ENCODE peak calls at places on chromosomes 1 and 21, in seven cellular contexts. One of them, this sample, is unnamed. For H3K27me3 and H3K36me3, the result is how much of the 10 kb centered on the place peaks cover.

GRCh38 chr1:59750612-59751395 is 63.9 kb upstream of the HOOK1 start:
- DNase-seq in cardiac muscle cell: peak
- DNase-seq in esophagus squamous epithelium: no peak
- DNase-seq in adrenal gland: peak
- DNase-seq in astrocyte: peak
- DNase-seq in SJCRH30: no peak
- DNase-seq in neural progenitor cell: no peak
- DNase-seq in this sample: no peak

GRCh38 chr1:167081594-167081993 is 8.6 kb downstream of the GPA33 start:
- DNase-seq in cardiac muscle cell: no peak
- DNase-seq in esophagus squamous epithelium: no peak
- DNase-seq in adrenal gland: no peak
- DNase-seq in astrocyte: no peak
- DNase-seq in SJCRH30: no peak
- DNase-seq in neural progenitor cell: no peak
- DNase-seq in this sample: no peak

GRCh38 chr21:36048357-36048756 is 12.0 kb downstream of the SETD4 start:
- DNase-seq in cardiac muscle cell: no peak
- DNase-seq in esophagus squamous epithelium: no peak
- DNase-seq in adrenal gland: no peak
- DNase-seq in astrocyte: no peak
- DNase-seq in SJCRH30: no peak
- DNase-seq in neural progenitor cell: no peak
- DNase-seq in this sample: no peak

GRCh38 chr1:206663832-206664652 is 20.7 kb upstream of the MAPKAPK2 start:
- DNase-seq in cardiac muscle cell: peak
- DNase-seq in esophagus squamous epithelium: no peak
- DNase-seq in adrenal gland: peak
- DNase-seq in astrocyte: no peak
- DNase-seq in SJCRH30: peak
- DNase-seq in neural progenitor cell: peak
- DNase-seq in this sample: peak

GRCh38 chr21:42829954-42830353 is 49.4 kb downstream of the WDR4 start:
- DNase-seq in cardiac muscle cell: no peak
- DNase-seq in esophagus squamous epithelium: no peak
- DNase-seq in adrenal gland: no peak
- DNase-seq in astrocyte: no peak
- DNase-seq in SJCRH30: no peak
- DNase-seq in neural progenitor cell: no peak
- DNase-seq in this sample: no peak

GRCh38 chr1:171257207-171258052 is 9.1 kb downstream of the FMO1 start:
- DNase-seq in cardiac muscle cell: peak
- DNase-seq in esophagus squamous epithelium: no peak
- DNase-seq in adrenal gland: peak
- DNase-seq in astrocyte: no peak
- DNase-seq in SJCRH30: no peak
- DNase-seq in neural progenitor cell: no peak
- DNase-seq in this sample: no peak

GRCh38 chr1:62185677-62186076 is 9.0 kb upstream of the L1TD1 start:
- DNase-seq in cardiac muscle cell: no peak
- DNase-seq in esophagus squamous epithelium: no peak
- DNase-seq in adrenal gland: no peak
- DNase-seq in astrocyte: no peak
- DNase-seq in SJCRH30: no peak
- DNase-seq in neural progenitor cell: no peak
- DNase-seq in this sample: no peak

GRCh38 chr21:45336535-45336810 is 48.8 kb upstream of the POFUT2 start:
- DNase-seq in cardiac muscle cell: no peak
- DNase-seq in esophagus squamous epithelium: no peak
- DNase-seq in adrenal gland: no peak
- DNase-seq in astrocyte: no peak
- DNase-seq in SJCRH30: no peak
- DNase-seq in neural progenitor cell: no peak
- DNase-seq in this sample: no peak

GRCh38 chr1:921011-921837 is 2.5 kb upstream of the SAMD11 start:
- DNase-seq in cardiac muscle cell: peak
- DNase-seq in esophagus squamous epithelium: no peak
- DNase-seq in adrenal gland: no peak
- DNase-seq in astrocyte: peak
- DNase-seq in SJCRH30: peak
- DNase-seq in neural progenitor cell: peak
- DNase-seq in this sample: peak

GRCh38 chr1:37475380-37476086 is 1.2 kb downstream of the ZC3H12A start:
- DNase-seq in cardiac muscle cell: no peak
- DNase-seq in esophagus squamous epithelium: no peak
- DNase-seq in adrenal gland: peak
- DNase-seq in astrocyte: peak
- DNase-seq in SJCRH30: no peak
- DNase-seq in neural progenitor cell: no peak
- DNase-seq in this sample: peak

GRCh38 chr1:59146651-59147358 is 150.1 kb upstream of the FGGY start:
- DNase-seq in cardiac muscle cell: peak
- DNase-seq in esophagus squamous epithelium: no peak
- DNase-seq in adrenal gland: peak
- DNase-seq in astrocyte: no peak
- DNase-seq in SJCRH30: no peak
- DNase-seq in neural progenitor cell: peak
- DNase-seq in this sample: peak

GRCh38 chr21:41805643-41806042 is 38.8 kb upstream of the RIPK4 start:
- DNase-seq in cardiac muscle cell: no peak
- DNase-seq in esophagus squamous epithelium: no peak
- DNase-seq in adrenal gland: no peak
- DNase-seq in astrocyte: no peak
- DNase-seq in SJCRH30: no peak
- DNase-seq in neural progenitor cell: no peak
- DNase-seq in this sample: no peak

GRCh38 chr1:228530086-228530758 is 43.0 kb downstream of the RNF187 start:
- DNase-seq in cardiac muscle cell: no peak
- DNase-seq in esophagus squamous epithelium: no peak
- DNase-seq in adrenal gland: no peak
- DNase-seq in astrocyte: no peak
- DNase-seq in SJCRH30: no peak
- DNase-seq in neural progenitor cell: no peak
- DNase-seq in this sample: no peak

GRCh38 chr1:212743901-212744475 is 44.3 kb upstream of the BATF3 start:
- DNase-seq in cardiac muscle cell: no peak
- DNase-seq in esophagus squamous epithelium: no peak
- DNase-seq in adrenal gland: no peak
- DNase-seq in astrocyte: no peak
- DNase-seq in SJCRH30: no peak
- DNase-seq in neural progenitor cell: no peak
- DNase-seq in this sample: no peak

GRCh38 chr1:154115180-154115579 is 39.7 kb downstream of the NUP210L start:
- DNase-seq in cardiac muscle cell: peak
- DNase-seq in esophagus squamous epithelium: no peak
- DNase-seq in adrenal gland: no peak
- DNase-seq in astrocyte: no peak
- DNase-seq in SJCRH30: no peak
- DNase-seq in neural progenitor cell: no peak
- DNase-seq in this sample: no peak

GRCh38 chr1:158177705-158178450 is 2.8 kb upstream of the CD1D start:
- DNase-seq in cardiac muscle cell: peak
- DNase-seq in esophagus squamous epithelium: no peak
- DNase-seq in adrenal gland: peak
- DNase-seq in astrocyte: peak
- DNase-seq in SJCRH30: peak
- DNase-seq in neural progenitor cell: peak
- DNase-seq in this sample: peak

GRCh38 chr1:50265790-50266314 is 157.1 kb downstream of the ELAVL4 start:
- DNase-seq in cardiac muscle cell: peak
- DNase-seq in esophagus squamous epithelium: no peak
- DNase-seq in adrenal gland: no peak
- DNase-seq in astrocyte: no peak
- DNase-seq in SJCRH30: no peak
- DNase-seq in neural progenitor cell: no peak
- DNase-seq in this sample: no peak

GRCh38 chr1:204775546-204775945 is 90.0 kb upstream of the LRRN2 start:
- DNase-seq in cardiac muscle cell: no peak
- DNase-seq in esophagus squamous epithelium: no peak
- DNase-seq in adrenal gland: no peak
- DNase-seq in astrocyte: no peak
- DNase-seq in SJCRH30: no peak
- DNase-seq in neural progenitor cell: no peak
- DNase-seq in this sample: no peak
- H3K27me3 ChIP-seq in cardiac muscle cell: under half
- H3K27me3 ChIP-seq in esophagus squamous epithelium: half or more
- H3K27me3 ChIP-seq in adrenal gland: under half
- H3K27me3 ChIP-seq in astrocyte: under half
- H3K27me3 ChIP-seq in SJCRH30: under half
- H3K27me3 ChIP-seq in neural progenitor cell: under half
- H3K27me3 ChIP-seq in this sample: under half

DNA sequence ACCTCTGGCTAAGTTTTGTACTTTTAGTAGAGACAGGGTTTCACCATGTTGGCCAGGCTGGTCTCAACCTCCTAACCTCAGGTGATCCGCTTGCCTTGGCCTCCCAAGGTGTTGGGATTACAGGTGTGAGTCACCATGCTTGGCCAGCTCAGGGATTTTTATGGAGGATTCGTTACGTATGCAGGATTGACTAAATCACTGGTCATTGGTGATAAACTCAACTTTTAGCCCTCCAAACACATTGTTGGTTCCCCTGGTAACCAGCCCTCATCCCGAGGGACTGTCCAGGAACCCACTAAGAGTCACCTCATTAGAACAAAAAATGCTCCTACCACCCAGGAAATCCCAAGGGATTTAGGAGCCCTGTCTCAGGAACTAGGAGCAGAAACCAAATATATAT is 40.4 kb downstream of the ST3GAL3 start:
- DNase-seq in cardiac muscle cell: no peak
- DNase-seq in esophagus squamous epithelium: no peak
- DNase-seq in adrenal gland: no peak
- DNase-seq in astrocyte: no peak
- DNase-seq in SJCRH30: no peak
- DNase-seq in neural progenitor cell: no peak
- DNase-seq in this sample: no peak
- H3K36me3 ChIP-seq in cardiac muscle cell: under half
- H3K36me3 ChIP-seq in esophagus squamous epithelium: under half
- H3K36me3 ChIP-seq in adrenal gland: under half
- H3K36me3 ChIP-seq in astrocyte: under half
- H3K36me3 ChIP-seq in SJCRH30: under half
- H3K36me3 ChIP-seq in neural progenitor cell: under half
- H3K36me3 ChIP-seq in this sample: under half

GRCh38 chr21:38913120-38913975 is 107.6 kb downstream of the ETS2 start:
- DNase-seq in cardiac muscle cell: peak
- DNase-seq in esophagus squamous epithelium: no peak
- DNase-seq in adrenal gland: peak
- DNase-seq in astrocyte: peak
- DNase-seq in SJCRH30: peak
- DNase-seq in neural progenitor cell: peak
- DNase-seq in this sample: peak
- H3K4me3 ChIP-seq in cardiac muscle cell: no peak
- H3K4me3 ChIP-seq in esophagus squamous epithelium: peak
- H3K4me3 ChIP-seq in adrenal gland: no peak
- H3K4me3 ChIP-seq in astrocyte: no peak
- H3K4me3 ChIP-seq in SJCRH30: no peak
- H3K4me3 ChIP-seq in neural progenitor cell: peak
- H3K4me3 ChIP-seq in this sample: peak

DNA sequence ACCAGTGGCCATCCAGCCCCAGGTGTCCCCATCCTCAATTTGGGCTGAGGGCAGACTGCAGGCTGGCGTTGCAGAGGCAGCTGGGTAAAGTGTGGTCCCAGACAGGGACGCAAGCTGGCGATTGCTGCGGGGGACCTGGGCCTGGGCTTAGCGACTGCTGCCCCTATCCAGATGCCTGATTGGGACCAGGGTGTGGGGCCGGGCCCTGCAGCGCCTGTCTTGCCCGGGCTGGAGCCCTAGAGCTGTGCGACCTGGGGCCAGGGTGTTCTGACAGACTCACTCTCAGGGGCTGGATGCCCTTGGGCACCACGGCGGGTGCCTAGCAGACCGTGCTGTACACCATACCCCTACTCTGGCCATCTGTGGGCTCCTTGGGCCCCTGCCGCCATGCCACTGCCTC is 16.2 kb upstream of the FAAP20 start:
- DNase-seq in cardiac muscle cell: no peak
- DNase-seq in esophagus squamous epithelium: no peak
- DNase-seq in adrenal gland: no peak
- DNase-seq in astrocyte: no peak
- DNase-seq in SJCRH30: no peak
- DNase-seq in neural progenitor cell: peak
- DNase-seq in this sample: no peak
- H3K27me3 ChIP-seq in cardiac muscle cell: under half
- H3K27me3 ChIP-seq in esophagus squamous epithelium: under half
- H3K27me3 ChIP-seq in adrenal gland: under half
- H3K27me3 ChIP-seq in astrocyte: under half
- H3K27me3 ChIP-seq in SJCRH30: under half
- H3K27me3 ChIP-seq in neural progenitor cell: under half
- H3K27me3 ChIP-seq in this sample: under half

DNA sequence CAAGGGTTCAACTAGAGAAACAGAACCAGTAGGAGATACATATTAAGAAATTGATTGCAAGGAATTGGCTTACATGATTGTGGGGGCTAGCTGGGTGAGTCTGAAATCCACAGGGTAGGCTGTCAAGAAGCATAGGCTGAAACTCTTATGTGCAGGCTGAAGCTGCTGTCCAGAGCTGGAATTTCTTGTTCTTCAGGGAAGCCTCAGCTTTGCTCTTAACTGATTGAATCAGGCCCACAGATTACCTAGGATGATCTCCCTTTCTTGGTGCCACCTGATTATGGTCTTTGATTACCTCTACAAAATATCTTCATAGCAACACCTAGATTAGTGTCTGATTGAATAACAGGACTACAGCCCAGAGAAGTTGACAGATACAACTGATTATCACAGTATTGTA is 22.5 kb upstream of the FRRS1 start:
- DNase-seq in cardiac muscle cell: no peak
- DNase-seq in esophagus squamous epithelium: no peak
- DNase-seq in adrenal gland: no peak
- DNase-seq in astrocyte: no peak
- DNase-seq in SJCRH30: no peak
- DNase-seq in neural progenitor cell: no peak
- DNase-seq in this sample: no peak
- H3K36me3 ChIP-seq in cardiac muscle cell: under half
- H3K36me3 ChIP-seq in esophagus squamous epithelium: under half
- H3K36me3 ChIP-seq in adrenal gland: under half
- H3K36me3 ChIP-seq in astrocyte: under half
- H3K36me3 ChIP-seq in SJCRH30: under half
- H3K36me3 ChIP-seq in neural progenitor cell: under half
- H3K36me3 ChIP-seq in this sample: under half

GRCh38 chr1:197910120-197911110 is 6.8 kb upstream of the LHX9 start:
- DNase-seq in cardiac muscle cell: no peak
- DNase-seq in esophagus squamous epithelium: no peak
- DNase-seq in adrenal gland: no peak
- DNase-seq in astrocyte: no peak
- DNase-seq in SJCRH30: no peak
- DNase-seq in neural progenitor cell: peak
- DNase-seq in this sample: peak
- H3K4me3 ChIP-seq in cardiac muscle cell: no peak
- H3K4me3 ChIP-seq in esophagus squamous epithelium: peak
- H3K4me3 ChIP-seq in adrenal gland: no peak
- H3K4me3 ChIP-seq in astrocyte: no peak
- H3K4me3 ChIP-seq in SJCRH30: no peak
- H3K4me3 ChIP-seq in neural progenitor cell: no peak
- H3K4me3 ChIP-seq in this sample: peak

This sample was measured in H7.